ENCODE peak calls at places on chromosomes 1 and 21, in five cellular contexts. Q, L, P, Z and B are unnamed samples.
A peak's percentile ranks its signal among the peaks of the same experiment; 100 is the strongest.

GRCh38 chr1:21261551-21262281 is 28.5 kb downstream of the ECE1 start:
- DNase-seq in Q (peak; percentile 90), L (peak; percentile 41), P (no peak), Z (no peak), B (no peak)

GRCh38 chr1:118151312-118151937 is 33.6 kb downstream of the SPAG17 start:
- DNase-seq in Q (no peak), L (peak; percentile 73), P (peak; percentile 66), Z (no peak), B (peak; percentile 6)

GRCh38 chr1:47187226-47187925 is 2.5 kb downstream of the PDZK1IP1 start:
- DNase-seq in Q (no peak), L (no peak), P (no peak), Z (no peak), B (no peak)

GRCh38 chr1:66770694-66771093 is 18.4 kb downstream of the DYNLT5 start:
- DNase-seq in Q (no peak), L (no peak), P (no peak), Z (peak; percentile 38), B (no peak)

GRCh38 chr1:42259739-42260064 is 75.3 kb downstream of the FOXJ3 start:
- DNase-seq in Q (no peak), L (no peak), P (no peak), Z (no peak), B (no peak)

GRCh38 chr21:42002421-42002958 is 7.7 kb downstream of the ZBTB21 start:
- DNase-seq in Q (peak; percentile 84), L (no peak), P (no peak), Z (no peak), B (no peak)

GRCh38 chr1:7149080-7149838 is 364.0 kb downstream of the CAMTA1 start:
- DNase-seq in Q (no peak), L (no peak), P (no peak), Z (no peak), B (no peak)

GRCh38 chr1:8349961-8350360 is 32.0 kb downstream of the SLC45A1 start:
- DNase-seq in Q (no peak), L (no peak), P (no peak), Z (no peak), B (no peak)

GRCh38 chr1:153749408-153750005 is 21.7 kb downstream of the INTS3 start:
- DNase-seq in Q (peak; percentile 34), L (peak; percentile 75), P (peak; percentile 70), Z (peak; percentile 66), B (peak; percentile 79)

GRCh38 chr1:53620620-53620957 is 118.4 kb downstream of the GLIS1 start:
- DNase-seq in Q (no peak), L (no peak), P (no peak), Z (no peak), B (no peak)

GRCh38 chr21:44697811-44698734 is 1.1 kb downstream of the KRTAP10-12 start:
- DNase-seq in Q (peak; percentile 12), L (no peak), P (no peak), Z (no peak), B (peak; percentile 63)

GRCh38 chr1:27934818-27935549 is at the start of gene SMPDL3B:
- DNase-seq in Q (no peak), L (no peak), P (no peak), Z (no peak), B (peak; percentile 48)

GRCh38 chr1:27994060-27994459 is 34.3 kb downstream of the XKR8 start:
- DNase-seq in Q (no peak), L (no peak), P (no peak), Z (no peak), B (no peak)

GRCh38 chr1:113765306-113765705 is 6.0 kb upstream of the PHTF1 start:
- DNase-seq in Q (no peak), L (no peak), P (no peak), Z (no peak), B (no peak)

GRCh38 chr1:212853658-212854057 is 4.4 kb upstream of the FLVCR1 start:
- DNase-seq in Q (no peak), L (no peak), P (no peak), Z (no peak), B (peak; percentile 32)

GRCh38 chr1:174818951-174819350 is 180.8 kb upstream of the CACYBP start:
- DNase-seq in Q (no peak), L (no peak), P (no peak), Z (no peak), B (no peak)

GRCh38 chr1:157168015-157168414 is 29.8 kb upstream of the ETV3 start:
- DNase-seq in Q (no peak), L (no peak), P (no peak), Z (no peak), B (no peak)

GRCh38 chr1:115098979-115099692 is 9.8 kb upstream of the TSPAN2 start:
- DNase-seq in Q (no peak), L (no peak), P (peak; percentile 20), Z (peak; percentile 74), B (no peak)

GRCh38 chr21:17781524-17781923 is 37.6 kb downstream of the C21orf91 start:
- DNase-seq in Q (no peak), L (no peak), P (no peak), Z (no peak), B (no peak)